ENCODE peak calls at places on chromosomes 7 and 10, in four cellular contexts. B is H1, A is neuronal stem cell, Z is IMR-90. K is an unnamed sample.

GRCh38 chr7:137768371-137768770 is 78.4 kb downstream of the DGKI start:
- DNase-seq in A (no peak), Z (no peak), B (no peak), K (no peak)

GRCh38 chr10:79376751-79377556 is 29.7 kb downstream of the PPIF start:
- DNase-seq in Z (no peak), A (no peak), B (peak; percentile 37), K (no peak)

GRCh38 chr10:13853854-13854253 is 267.1 kb downstream of the PRPF18 start:
- DNase-seq in A (no peak), Z (peak; percentile 39), B (no peak), K (no peak)

GRCh38 chr10:77176224-77176623 is 461.4 kb downstream of the KCNMA1 start:
- DNase-seq in A (no peak), Z (no peak), B (no peak), K (no peak)

GRCh38 chr10:105691811-105692210 is 1050.7 kb downstream of the SORCS3 start:
- DNase-seq in Z (no peak), B (no peak), A (peak; percentile 49), K (no peak)

GRCh38 chr7:150972094-150972493 is 6.0 kb downstream of the KCNH2 start:
- DNase-seq in Z (peak; percentile 44), A (no peak), B (no peak), K (no peak)

GRCh38 chr7:95404316-95404715 is 8.1 kb upstream of the PON3 start:
- DNase-seq in B (no peak), A (no peak), Z (peak; percentile 1), K (no peak)

GRCh38 chr10:48819806-48820205 is 119.8 kb downstream of the LRRC18 start:
- DNase-seq in A (no peak), B (no peak), Z (no peak), K (no peak)

GRCh38 chr7:150340024-150340749 is 1.2 kb downstream of the RARRES2 start:
- DNase-seq in B (no peak), A (no peak), Z (peak; percentile 42), K (no peak)

GRCh38 chr10:61744469-61744868 is 81.7 kb downstream of the CABCOCO1 start:
- DNase-seq in A (no peak), B (no peak), Z (no peak), K (no peak)

GRCh38 chr7:30485667-30486066 is 7.1 kb upstream of the NOD1 start:
- DNase-seq in A (no peak), Z (no peak), B (no peak), K (no peak)

GRCh38 chr10:73519336-73519735 is 23.5 kb upstream of the PPP3CB start:
- DNase-seq in Z (no peak), B (no peak), A (no peak), K (no peak)

GRCh38 chr7:68456469-68456868 is 1141.8 kb upstream of the AUTS2 start:
- DNase-seq in B (no peak), Z (no peak), A (no peak), K (no peak)

GRCh38 chr10:78297997-78298396 is 264.3 kb downstream of the RPS24 start:
- DNase-seq in B (no peak), Z (no peak), A (no peak), K (no peak)

GRCh38 chr7:23020742-23021401 is 6.9 kb upstream of the HYCC1 start:
- DNase-seq in A (no peak), Z (peak; percentile 88), B (no peak), K (no peak)

GRCh38 chr7:73937014-73937413 is 76.1 kb downstream of the TMEM270 start:
- DNase-seq in B (no peak), A (no peak), Z (peak; percentile 21), K (no peak)

GRCh38 chr7:104926905-104927454 is 87.0 kb upstream of the KMT2E start:
- DNase-seq in B (peak; percentile 63), Z (no peak), A (no peak), K (no peak)

GRCh38 chr7:52017802-52018679 is 701.4 kb upstream of the COBL start:
- DNase-seq in A (peak; percentile 63), Z (no peak), B (peak; percentile 83), K (peak; percentile 69)

GRCh38 chr7:19107392-19108147 is 9.9 kb downstream of the TWIST1 start:
- DNase-seq in A (peak; percentile 51), B (peak; percentile 69), Z (peak; percentile 68), K (peak; percentile 12)

GRCh38 chr7:23472046-23472445 is 1.8 kb upstream of the IGF2BP3 start:
- DNase-seq in Z (no peak), B (no peak), A (no peak), K (no peak)

GRCh38 chr7:94561841-94562514 is 52.4 kb downstream of the CASD1 start:
- DNase-seq in A (no peak), B (no peak), Z (peak; percentile 62), K (no peak)

GRCh38 chr7:57403601-57404342 is 46.2 kb upstream of the ZNF716 start:
- DNase-seq in B (no peak), Z (no peak), A (no peak), K (peak; percentile 53)

GRCh38 chr7:150340875-150341262 is 560 bp downstream of the RARRES2 start:
- DNase-seq in B (no peak), A (no peak), Z (no peak), K (no peak)

GRCh38 chr10:17200885-17201164 is 647 bp downstream of the TRDMT1 start:
- DNase-seq in B (no peak), A (no peak), Z (peak; percentile 49), K (peak; percentile 34)

GRCh38 chr10:52818019-52818418 is 45.4 kb upstream of the MBL2 start:
- DNase-seq in A (peak; percentile 46), B (no peak), Z (peak; percentile 59), K (peak; percentile 67)

GRCh38 chr7:128814496-128814895 is 15.7 kb upstream of the FLNC start:
- DNase-seq in A (no peak), Z (no peak), B (no peak), K (no peak)

GRCh38 chr7:90945104-90945752 is 319.0 kb upstream of the FZD1 start:
- DNase-seq in Z (peak; percentile 61), A (no peak), B (no peak), K (no peak)

GRCh38 chr10:80503584-80504157 is 34.0 kb upstream of the SH2D4B start:
- DNase-seq in Z (no peak), A (no peak), B (no peak), K (no peak)

GRCh38 chr10:80501381-80501912 is 36.3 kb upstream of the SH2D4B start:
- DNase-seq in A (no peak), B (no peak), Z (no peak), K (peak; percentile 97)

GRCh38 chr10:80500572-80501380 is 36.9 kb upstream of the SH2D4B start:
- DNase-seq in B (no peak), Z (no peak), A (no peak), K (peak; percentile 62)

GRCh38 chr10:80502621-80503583 is 34.8 kb upstream of the SH2D4B start:
- DNase-seq in Z (no peak), A (no peak), B (no peak), K (peak; percentile 93)

DNA sequence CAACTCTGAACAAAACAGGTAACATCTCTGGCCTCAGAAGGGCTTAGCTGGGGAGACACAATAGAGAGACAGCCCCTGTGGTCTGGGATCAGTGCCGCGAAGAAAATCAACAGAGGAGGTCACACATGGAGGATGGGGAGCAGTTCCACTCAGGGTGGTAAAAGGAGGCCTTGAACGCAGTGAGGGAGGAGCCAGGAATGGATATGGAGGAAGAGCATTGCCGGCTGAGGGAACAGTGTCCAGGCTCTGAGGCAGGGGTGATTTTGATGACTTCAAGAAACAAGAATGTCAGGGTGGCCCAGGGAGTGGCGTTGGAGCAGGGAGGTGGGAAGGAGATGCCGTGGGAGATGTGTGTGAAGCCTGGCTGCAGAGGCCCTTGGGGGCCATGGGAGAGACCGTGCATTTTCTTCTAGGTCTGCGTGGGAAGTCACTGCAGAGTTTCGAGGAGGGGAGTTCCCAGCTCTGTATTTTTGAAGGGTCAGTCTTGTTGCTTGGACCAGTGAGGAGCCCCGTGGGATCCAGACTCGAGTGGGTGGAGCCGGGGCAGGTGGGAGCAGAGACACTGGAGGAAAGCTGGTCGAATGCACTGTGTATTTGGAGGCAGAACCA is 35.7 kb upstream of the SH2D4B start:
- DNase-seq in B (no peak), A (no peak), Z (no peak), K (peak; percentile 90)
- H3K27ac ChIP-seq in B (no peak overlapping the region), A (no peak overlapping the region), Z (no peak overlapping the region), K (peak overlapping the region; percentile 40)

GRCh38 chr10:42680267-42680666 is 41.9 kb upstream of the ZNF33B start:
- DNase-seq in Z (no peak), B (no peak), A (no peak), K (no peak)
- H3K9me3 ChIP-seq in Z (no peaks in the 10 kb centered on the region), B (peaks cover 67% of the 10 kb centered on the region), A (no peaks in the 10 kb centered on the region), K (peaks cover 21% of the 10 kb centered on the region)

GRCh38 chr7:49763791-49764190 is 9.6 kb upstream of the VWC2 start:
- DNase-seq in B (no peak), A (no peak), Z (no peak), K (no peak)
- H3K23ac ChIP-seq in B (no peak overlapping the region), A (no peak overlapping the region), Z (no peak overlapping the region), K (no peak overlapping the region)

GRCh38 chr10:69734797-69735468 is 66.8 kb upstream of the COL13A1 start:
- DNase-seq in B (no peak), A (no peak), Z (no peak), K (no peak)
- H3K27ac ChIP-seq in B (no peak overlapping the region), A (no peak overlapping the region), Z (no peak overlapping the region), K (no peak overlapping the region)

GRCh38 chr7:157708896-157709295 is 372.1 kb downstream of the DNAJB6 start:
- DNase-seq in B (no peak), A (no peak), Z (no peak), K (no peak)
- H3K9me3 ChIP-seq in B (no peaks in the 10 kb centered on the region), A (no peaks in the 10 kb centered on the region), Z (peaks cover 42% of the 10 kb centered on the region), K (no peaks in the 10 kb centered on the region)

K was measured in trophoblast cell.